ENCODE peak calls at places on chromosomes 5 and 9, in five cellular contexts. One of them, this sample, is unnamed.

GRCh38 chr5:83095973-83096539 is 18.7 kb downstream of the XRCC4 start:
- DNase-seq in CD8-positive, alpha-beta T cell: no peak
- DNase-seq in suprapubic skin: no peak
- DNase-seq in cardiac fibroblast: peak
- DNase-seq in type B pancreatic cell: no peak
- DNase-seq in this sample: no peak

GRCh38 chr9:18720691-18721090 is 246.7 kb downstream of the ADAMTSL1 start:
- DNase-seq in CD8-positive, alpha-beta T cell: no peak
- DNase-seq in type B pancreatic cell: no peak
- DNase-seq in suprapubic skin: no peak
- DNase-seq in cardiac fibroblast: no peak
- DNase-seq in this sample: no peak

GRCh38 chr5:108432024-108432423 is 50.1 kb upstream of the FBXL17 start:
- DNase-seq in cardiac fibroblast: no peak
- DNase-seq in CD8-positive, alpha-beta T cell: no peak
- DNase-seq in suprapubic skin: no peak
- DNase-seq in type B pancreatic cell: no peak
- DNase-seq in this sample: no peak

GRCh38 chr9:116417464-116417863 is 263.9 kb downstream of the PAPPA start:
- DNase-seq in cardiac fibroblast: no peak
- DNase-seq in suprapubic skin: no peak
- DNase-seq in CD8-positive, alpha-beta T cell: no peak
- DNase-seq in type B pancreatic cell: no peak
- DNase-seq in this sample: no peak

GRCh38 chr9:33620738-33621439 is 96.8 kb downstream of the ANKRD18B start:
- DNase-seq in type B pancreatic cell: no peak
- DNase-seq in cardiac fibroblast: peak
- DNase-seq in suprapubic skin: no peak
- DNase-seq in CD8-positive, alpha-beta T cell: no peak
- DNase-seq in this sample: no peak

GRCh38 chr9:34797367-34797766 is 87.4 kb upstream of the CCL21 start:
- DNase-seq in suprapubic skin: no peak
- DNase-seq in cardiac fibroblast: no peak
- DNase-seq in CD8-positive, alpha-beta T cell: no peak
- DNase-seq in type B pancreatic cell: no peak
- DNase-seq in this sample: no peak

GRCh38 chr9:127717766-127718165 is 1.9 kb downstream of the TTC16 start:
- DNase-seq in type B pancreatic cell: no peak
- DNase-seq in suprapubic skin: no peak
- DNase-seq in cardiac fibroblast: no peak
- DNase-seq in CD8-positive, alpha-beta T cell: no peak
- DNase-seq in this sample: no peak

GRCh38 chr5:146836226-146836842 is 42.2 kb downstream of the PPP2R2B start:
- DNase-seq in CD8-positive, alpha-beta T cell: no peak
- DNase-seq in cardiac fibroblast: no peak
- DNase-seq in type B pancreatic cell: no peak
- DNase-seq in suprapubic skin: no peak
- DNase-seq in this sample: no peak

GRCh38 chr5:67291066-67291465 is 94.5 kb upstream of the CD180 start:
- DNase-seq in suprapubic skin: no peak
- DNase-seq in cardiac fibroblast: no peak
- DNase-seq in type B pancreatic cell: no peak
- DNase-seq in CD8-positive, alpha-beta T cell: no peak
- DNase-seq in this sample: no peak

GRCh38 chr5:140106101-140106500 is 7.8 kb upstream of the PURA start:
- DNase-seq in cardiac fibroblast: no peak
- DNase-seq in suprapubic skin: no peak
- DNase-seq in CD8-positive, alpha-beta T cell: no peak
- DNase-seq in type B pancreatic cell: no peak
- DNase-seq in this sample: no peak

GRCh38 chr9:129623331-129623730 is 2.4 kb upstream of the C9orf50 start:
- DNase-seq in suprapubic skin: no peak
- DNase-seq in cardiac fibroblast: peak
- DNase-seq in CD8-positive, alpha-beta T cell: no peak
- DNase-seq in type B pancreatic cell: no peak
- DNase-seq in this sample: no peak

GRCh38 chr5:118891252-118891651 is 97.1 kb downstream of the DTWD2 start:
- DNase-seq in cardiac fibroblast: no peak
- DNase-seq in CD8-positive, alpha-beta T cell: no peak
- DNase-seq in suprapubic skin: no peak
- DNase-seq in type B pancreatic cell: no peak
- DNase-seq in this sample: no peak

GRCh38 chr9:4997196-4997595 is 12.1 kb downstream of the JAK2 start:
- DNase-seq in type B pancreatic cell: no peak
- DNase-seq in suprapubic skin: no peak
- DNase-seq in cardiac fibroblast: no peak
- DNase-seq in CD8-positive, alpha-beta T cell: no peak
- DNase-seq in this sample: no peak

GRCh38 chr9:134099123-134099761 is 31.4 kb upstream of the BRD3 start:
- DNase-seq in type B pancreatic cell: no peak
- DNase-seq in CD8-positive, alpha-beta T cell: peak
- DNase-seq in suprapubic skin: no peak
- DNase-seq in cardiac fibroblast: peak
- DNase-seq in this sample: peak

GRCh38 chr9:16675131-16675530 is 195.3 kb downstream of the BNC2 start:
- DNase-seq in type B pancreatic cell: no peak
- DNase-seq in suprapubic skin: no peak
- DNase-seq in cardiac fibroblast: no peak
- DNase-seq in CD8-positive, alpha-beta T cell: no peak
- DNase-seq in this sample: no peak

GRCh38 chr5:109739741-109740140 is 50.0 kb downstream of the MAN2A1 start:
- DNase-seq in suprapubic skin: no peak
- DNase-seq in type B pancreatic cell: no peak
- DNase-seq in CD8-positive, alpha-beta T cell: no peak
- DNase-seq in cardiac fibroblast: peak
- DNase-seq in this sample: no peak

GRCh38 chr9:35111006-35111933 is 4.4 kb downstream of the ATOSB start:
- DNase-seq in CD8-positive, alpha-beta T cell: peak
- DNase-seq in suprapubic skin: peak
- DNase-seq in cardiac fibroblast: peak
- DNase-seq in type B pancreatic cell: peak
- DNase-seq in this sample: peak

GRCh38 chr5:9365501-9365900 is 180.4 kb downstream of the SEMA5A start:
- DNase-seq in suprapubic skin: no peak
- DNase-seq in CD8-positive, alpha-beta T cell: no peak
- DNase-seq in cardiac fibroblast: no peak
- DNase-seq in type B pancreatic cell: no peak
- DNase-seq in this sample: no peak

GRCh38 chr5:9362600-9362999 is 183.3 kb downstream of the SEMA5A start:
- DNase-seq in type B pancreatic cell: no peak
- DNase-seq in cardiac fibroblast: no peak
- DNase-seq in CD8-positive, alpha-beta T cell: no peak
- DNase-seq in suprapubic skin: no peak
- DNase-seq in this sample: no peak

GRCh38 chr5:9358961-9359686 is 186.8 kb downstream of the SEMA5A start:
- DNase-seq in suprapubic skin: no peak
- DNase-seq in cardiac fibroblast: peak
- DNase-seq in type B pancreatic cell: no peak
- DNase-seq in CD8-positive, alpha-beta T cell: no peak
- DNase-seq in this sample: no peak

GRCh38 chr5:9363026-9363793 is 182.7 kb downstream of the SEMA5A start:
- DNase-seq in CD8-positive, alpha-beta T cell: no peak
- DNase-seq in type B pancreatic cell: no peak
- DNase-seq in suprapubic skin: no peak
- DNase-seq in cardiac fibroblast: peak
- DNase-seq in this sample: no peak

GRCh38 chr5:9361835-9362234 is 184.0 kb downstream of the SEMA5A start:
- DNase-seq in suprapubic skin: no peak
- DNase-seq in cardiac fibroblast: peak
- DNase-seq in CD8-positive, alpha-beta T cell: peak
- DNase-seq in type B pancreatic cell: no peak
- DNase-seq in this sample: no peak
- TF ChIP-seq CTCF in suprapubic skin: peak
- TF ChIP-seq CTCF in cardiac fibroblast: peak
- TF ChIP-seq CTCF in CD8-positive, alpha-beta T cell: no peak
- TF ChIP-seq CTCF in type B pancreatic cell: peak
- TF ChIP-seq CTCF in this sample: peak

DNA sequence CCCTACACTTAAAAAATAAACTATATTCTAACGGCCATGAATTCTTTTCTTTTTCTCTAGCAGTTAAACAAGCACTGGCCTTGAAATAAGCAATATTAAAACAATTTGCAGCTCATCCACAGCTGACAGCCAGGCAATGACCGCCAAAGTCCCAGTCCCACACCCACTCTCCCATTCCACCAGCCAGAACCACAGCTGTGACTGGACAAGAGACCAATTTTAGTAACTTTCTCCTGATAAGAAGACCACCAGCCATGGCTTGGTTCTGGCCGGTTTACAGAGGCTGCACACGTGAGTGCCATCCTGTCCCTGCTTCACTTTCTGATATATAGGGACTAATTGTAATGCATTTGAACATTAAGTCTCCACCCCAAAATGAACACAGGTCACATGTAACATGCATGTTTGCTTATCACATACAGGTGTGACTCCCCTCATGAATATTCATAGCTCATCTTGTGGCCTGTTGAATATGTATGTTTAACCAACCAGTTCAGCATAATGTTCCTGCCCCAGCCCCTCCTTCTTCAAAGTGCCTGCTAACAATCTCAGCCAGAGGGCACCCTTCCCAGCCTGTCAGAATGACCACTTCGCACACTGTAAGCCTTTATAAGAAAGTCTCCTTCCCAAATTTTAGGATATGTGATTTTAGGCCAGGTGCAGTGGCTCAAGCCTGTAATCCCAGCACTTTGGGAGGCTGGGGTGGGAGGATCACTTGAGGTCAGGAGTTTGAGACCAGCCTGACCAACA is 23.9 kb upstream of the FANCC start:
- DNase-seq in CD8-positive, alpha-beta T cell: no peak
- DNase-seq in type B pancreatic cell: no peak
- DNase-seq in cardiac fibroblast: peak
- DNase-seq in suprapubic skin: no peak
- DNase-seq in this sample: no peak
- TF ChIP-seq CTCF in CD8-positive, alpha-beta T cell: no peak
- TF ChIP-seq CTCF in type B pancreatic cell: no peak
- TF ChIP-seq CTCF in cardiac fibroblast: peak
- TF ChIP-seq CTCF in suprapubic skin: no peak
- TF ChIP-seq CTCF in this sample: no peak

GRCh38 chr9:84667571-84668203 is 1.8 kb upstream of the NTRK2 start:
- DNase-seq in CD8-positive, alpha-beta T cell: no peak
- DNase-seq in suprapubic skin: no peak
- DNase-seq in cardiac fibroblast: peak
- DNase-seq in type B pancreatic cell: no peak
- DNase-seq in this sample: peak
- TF ChIP-seq CTCF in CD8-positive, alpha-beta T cell: no peak
- TF ChIP-seq CTCF in suprapubic skin: peak
- TF ChIP-seq CTCF in cardiac fibroblast: peak
- TF ChIP-seq CTCF in type B pancreatic cell: peak
- TF ChIP-seq CTCF in this sample: no peak

GRCh38 chr5:137115152-137115551 is 384.0 kb downstream of the SPOCK1 start:
- DNase-seq in CD8-positive, alpha-beta T cell: no peak
- DNase-seq in cardiac fibroblast: no peak
- DNase-seq in suprapubic skin: no peak
- DNase-seq in type B pancreatic cell: no peak
- DNase-seq in this sample: no peak

GRCh38 chr5:137113939-137114338 is 385.2 kb downstream of the SPOCK1 start:
- DNase-seq in type B pancreatic cell: no peak
- DNase-seq in suprapubic skin: no peak
- DNase-seq in CD8-positive, alpha-beta T cell: no peak
- DNase-seq in cardiac fibroblast: no peak
- DNase-seq in this sample: no peak

GRCh38 chr5:137113161-137113560 is 386.0 kb downstream of the SPOCK1 start:
- DNase-seq in type B pancreatic cell: no peak
- DNase-seq in suprapubic skin: no peak
- DNase-seq in CD8-positive, alpha-beta T cell: no peak
- DNase-seq in cardiac fibroblast: no peak
- DNase-seq in this sample: no peak

GRCh38 chr5:137118629-137119028 is 380.5 kb downstream of the SPOCK1 start:
- DNase-seq in CD8-positive, alpha-beta T cell: no peak
- DNase-seq in type B pancreatic cell: no peak
- DNase-seq in cardiac fibroblast: no peak
- DNase-seq in suprapubic skin: no peak
- DNase-seq in this sample: no peak

DNA sequence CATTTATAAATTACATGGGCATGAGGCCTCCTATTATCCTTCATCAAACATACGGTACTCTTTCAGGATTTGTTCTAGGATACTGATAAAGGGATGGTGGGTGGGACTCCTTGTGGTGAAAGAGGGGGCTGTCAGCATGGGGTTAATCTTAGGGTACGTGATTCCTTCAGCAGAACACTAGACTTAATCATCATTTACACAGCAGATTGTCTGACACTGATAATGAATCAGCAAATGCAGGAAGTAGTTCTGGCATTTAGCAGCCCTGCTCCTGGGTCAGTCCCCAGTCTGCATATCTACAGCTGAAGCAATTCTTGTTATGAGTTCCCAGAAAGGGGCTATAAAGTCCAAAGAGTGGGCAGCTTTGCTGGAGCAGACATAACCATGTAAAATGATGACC is 384.6 kb downstream of the SPOCK1 start:
- DNase-seq in type B pancreatic cell: no peak
- DNase-seq in cardiac fibroblast: peak
- DNase-seq in CD8-positive, alpha-beta T cell: no peak
- DNase-seq in suprapubic skin: no peak
- DNase-seq in this sample: no peak
- TF ChIP-seq CTCF in type B pancreatic cell: no peak
- TF ChIP-seq CTCF in cardiac fibroblast: no peak
- TF ChIP-seq CTCF in CD8-positive, alpha-beta T cell: no peak
- TF ChIP-seq CTCF in suprapubic skin: no peak
- TF ChIP-seq CTCF in this sample: no peak

DNA sequence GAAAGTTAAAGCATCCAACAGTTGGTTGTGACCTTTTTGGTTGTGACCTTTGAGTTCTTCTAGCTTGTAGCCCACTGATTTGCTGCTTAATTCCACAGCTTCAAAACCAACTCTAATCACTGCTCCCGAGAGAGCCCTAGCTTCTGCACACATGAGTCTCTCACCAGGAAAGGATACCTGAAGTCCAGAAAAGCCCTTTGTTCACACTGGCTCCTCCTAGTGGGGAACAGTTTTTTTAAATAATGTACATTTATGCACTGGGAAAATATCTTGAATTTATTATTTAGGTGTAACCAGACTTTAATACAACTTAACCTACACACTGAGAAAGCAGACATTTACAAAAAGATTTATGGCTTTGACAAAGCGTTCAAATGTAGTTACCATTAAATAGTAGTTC is 120.2 kb upstream of the CCDC152 start:
- DNase-seq in type B pancreatic cell: no peak
- DNase-seq in suprapubic skin: no peak
- DNase-seq in cardiac fibroblast: peak
- DNase-seq in CD8-positive, alpha-beta T cell: no peak
- DNase-seq in this sample: no peak
- TF ChIP-seq CTCF in type B pancreatic cell: peak
- TF ChIP-seq CTCF in suprapubic skin: no peak
- TF ChIP-seq CTCF in cardiac fibroblast: peak
- TF ChIP-seq CTCF in CD8-positive, alpha-beta T cell: no peak
- TF ChIP-seq CTCF in this sample: no peak

DNA sequence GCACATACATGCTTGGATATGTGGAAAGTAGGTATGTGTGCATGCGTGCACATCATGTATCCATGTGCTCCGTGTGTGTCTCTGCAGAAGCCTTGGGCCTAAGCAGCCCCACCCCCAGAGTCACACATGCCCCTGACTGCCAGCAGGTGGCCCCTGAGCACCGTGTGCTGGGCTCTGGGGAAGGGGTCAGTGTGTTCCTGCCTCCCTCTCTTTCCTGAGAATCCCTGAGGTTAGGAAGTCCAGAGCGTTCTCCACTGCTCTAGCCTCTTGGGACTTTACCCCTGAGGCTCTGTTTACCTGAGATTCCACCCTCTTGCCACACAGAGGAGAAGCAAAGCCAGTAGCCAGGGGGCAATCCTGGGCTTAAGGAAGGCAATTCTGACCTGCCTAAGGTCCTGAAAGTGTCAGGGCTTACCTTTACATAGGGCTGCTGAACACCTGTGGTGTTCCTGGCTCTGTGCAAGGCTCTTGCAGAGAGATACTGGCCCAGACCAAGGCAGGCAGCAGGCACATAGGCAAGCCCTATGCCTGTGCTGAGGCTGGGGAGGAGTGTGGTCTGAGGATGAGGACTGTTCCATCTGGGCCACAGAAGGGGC is 207.3 kb downstream of the TMEM38B start:
- DNase-seq in suprapubic skin: no peak
- DNase-seq in cardiac fibroblast: peak
- DNase-seq in CD8-positive, alpha-beta T cell: no peak
- DNase-seq in type B pancreatic cell: no peak
- DNase-seq in this sample: peak
- TF ChIP-seq CTCF in suprapubic skin: peak
- TF ChIP-seq CTCF in cardiac fibroblast: peak
- TF ChIP-seq CTCF in CD8-positive, alpha-beta T cell: no peak
- TF ChIP-seq CTCF in type B pancreatic cell: peak
- TF ChIP-seq CTCF in this sample: peak

This sample was measured in D721Med.